ENCODE peak calls at places on chromosomes 6 and 20, in seven cellular contexts. M is mesendoderm, P is mesenchymal stem cell, I is IMR-90, R is neuronal stem cell, S is H1, F is H9. D is an unnamed sample.

GRCh38 chr6:42791706-42792320 is 10.0 kb downstream of the BICRAL start:
- DNase-seq in M (no peak), P (no peak), R (no peak), I (peak; percentile 48), F (no peak), S (no peak), D (peak; percentile 46)

GRCh38 chr20:47466704-47467459 is 34.8 kb upstream of the NCOA3 start:
- DNase-seq in F (no peak), P (no peak), S (no peak), M (no peak), R (no peak), I (no peak), D (peak; percentile 77)

GRCh38 chr20:19260412-19261090 is 48.1 kb downstream of the SLC24A3 start:
- DNase-seq in R (no peak), I (no peak), S (no peak), M (no peak), P (peak; percentile 38), F (no peak), D (no peak)

GRCh38 chr6:83341765-83342164 is 89.1 kb downstream of the ME1 start:
- DNase-seq in I (no peak), P (no peak), S (no peak), R (no peak), M (peak; percentile 10), F (no peak), D (no peak)

GRCh38 chr20:1177680-1178079 is 7.1 kb downstream of the TMEM74B start:
- DNase-seq in F (peak; percentile 80), P (peak; percentile 34), R (no peak), S (peak; percentile 29), I (peak; percentile 3), M (peak; percentile 85), D (peak; percentile 46)

GRCh38 chr6:21135484-21136005 is 458.0 kb upstream of the SOX4 start:
- DNase-seq in P (no peak), I (no peak), F (no peak), M (no peak), S (no peak), R (no peak), D (no peak)

GRCh38 chr20:50292324-50293243 is 102.0 kb downstream of the CEBPB start:
- DNase-seq in M (peak; percentile 86), F (peak; percentile 58), S (no peak), I (peak; percentile 99), R (no peak), P (peak; percentile 98), D (peak; percentile 73)

GRCh38 chr20:49821850-49822249 is 9.2 kb downstream of the SLC9A8 start:
- DNase-seq in P (peak; percentile 56), S (no peak), I (peak; percentile 71), M (peak; percentile 42), F (no peak), R (no peak), D (no peak)

GRCh38 chr6:43993881-43994523 is 133.2 kb downstream of the MRPL14 start:
- DNase-seq in M (no peak), S (no peak), I (no peak), F (no peak), R (no peak), P (no peak), D (no peak)

GRCh38 chr6:73262701-73263569 is at the start of gene KHDC1:
- DNase-seq in S (peak; percentile 50), R (peak; percentile 48), I (peak; percentile 54), P (peak; percentile 53), M (peak; percentile 84), F (peak; percentile 73), D (peak; percentile 46)

GRCh38 chr6:55960344-55960743 is 85.0 kb upstream of the BMP5 start:
- DNase-seq in P (no peak), R (no peak), F (no peak), S (no peak), M (no peak), I (no peak), D (no peak)

GRCh38 chr6:1814279-1814678 is 204.6 kb downstream of the FOXC1 start:
- DNase-seq in P (no peak), M (no peak), R (no peak), F (no peak), S (no peak), I (no peak), D (no peak)

GRCh38 chr6:4687989-4688947 is 87.9 kb upstream of the CDYL start:
- DNase-seq in S (no peak), M (no peak), R (no peak), I (peak; percentile 88), P (peak; percentile 91), F (no peak), D (peak; percentile 91)

GRCh38 chr20:43375586-43375985 is 82.1 kb upstream of the SRSF6 start:
- DNase-seq in R (no peak), S (no peak), M (no peak), P (no peak), I (peak; percentile 43), F (no peak), D (no peak)

GRCh38 chr6:88922775-88923548 is 40.5 kb downstream of the RNGTT start:
- DNase-seq in P (peak; percentile 48), I (peak; percentile 8), F (no peak), S (no peak), M (no peak), R (no peak), D (peak; percentile 29)

GRCh38 chr20:63149531-63150207 is 66.3 kb downstream of the YTHDF1 start:
- DNase-seq in P (no peak), R (no peak), F (no peak), I (no peak), M (no peak), S (no peak), D (no peak)

GRCh38 chr20:1943267-1944002 is 48.2 kb downstream of the SIRPA start:
- DNase-seq in P (no peak), R (no peak), F (no peak), S (no peak), I (no peak), M (no peak), D (peak; percentile 43)

GRCh38 chr20:64063389-64064144 is 569 bp downstream of the TCEA2 start:
- DNase-seq in F (no peak), S (no peak), M (no peak), I (no peak), P (no peak), R (no peak), D (no peak)

GRCh38 chr20:10217517-10218410 is 866 bp upstream of the SNAP25 start:
- DNase-seq in F (peak; percentile 81), M (peak; percentile 88), R (peak; percentile 75), I (peak; percentile 96), S (no peak), P (peak; percentile 97), D (peak; percentile 6)

GRCh38 chr20:53937330-53937729 is 133.1 kb downstream of the BCAS1 start:
- DNase-seq in F (no peak), M (no peak), R (no peak), P (no peak), S (no peak), I (no peak), D (no peak)

GRCh38 chr6:112432853-112433252 is 85.7 kb downstream of the RFPL4B start:
- DNase-seq in F (no peak), S (no peak), P (no peak), R (no peak), M (no peak), I (peak; percentile 21), D (no peak)

GRCh38 chr20:40993794-40994540 is 34.7 kb upstream of the TOP1 start:
- DNase-seq in R (no peak), F (no peak), I (peak; percentile 57), M (no peak), S (no peak), P (no peak), D (no peak)

GRCh38 chr20:16709017-16709416 is 20.8 kb upstream of the SNRPB2 start:
- DNase-seq in P (no peak), F (no peak), I (no peak), S (no peak), R (no peak), M (no peak), D (no peak)

GRCh38 chr6:91562955-91563354 is 976.1 kb upstream of the MAP3K7 start:
- DNase-seq in I (peak; percentile 19), P (no peak), R (no peak), S (no peak), F (no peak), M (no peak), D (no peak)

GRCh38 chr20:34558320-34559202 is at the start of gene MAP1LC3A:
- DNase-seq in R (peak; percentile 91), F (peak; percentile 95), M (peak; percentile 96), P (peak; percentile 97), S (peak; percentile 46), I (peak; percentile 95), D (peak; percentile 97)

GRCh38 chr6:134272365-134272764 is 45.5 kb downstream of the SGK1 start:
- DNase-seq in S (no peak), M (no peak), R (no peak), P (no peak), I (no peak), F (no peak), D (no peak)
- H4K8ac ChIP-seq in S (no peak overlapping the region), M (no peak overlapping the region), R (no peak overlapping the region), P (no peak overlapping the region), I (no peak overlapping the region), F (no peak overlapping the region), D (no peak overlapping the region)

DNA sequence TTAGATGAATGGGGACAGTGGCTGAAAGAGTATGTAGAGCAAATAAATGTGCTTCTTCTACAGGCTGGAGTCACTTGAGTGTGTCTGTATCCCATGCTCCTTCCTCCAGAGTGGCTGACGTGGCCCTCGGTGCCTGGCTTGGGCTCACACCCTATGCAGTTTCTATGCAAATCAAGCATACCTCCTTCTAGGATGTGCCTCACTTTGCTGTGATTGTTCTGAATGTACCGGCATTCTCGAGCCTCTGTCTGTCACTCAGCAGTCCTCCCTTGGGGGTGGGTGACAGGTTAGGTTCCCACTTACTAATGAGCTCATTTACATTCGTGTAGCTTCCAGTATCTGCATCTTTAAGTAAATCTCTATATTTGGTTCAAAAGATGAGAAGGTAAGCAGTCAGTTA is 55.1 kb upstream of the HDDC2 start:
- DNase-seq in F (peak; percentile 36), S (no peak), R (no peak), P (no peak), I (no peak), M (peak; percentile 70), D (no peak)
- H4K8ac ChIP-seq in F (no peak overlapping the region), S (no peak overlapping the region), R (no peak overlapping the region), P (no peak overlapping the region), I (no peak overlapping the region), M (no peak overlapping the region), D (no peak overlapping the region)

DNA sequence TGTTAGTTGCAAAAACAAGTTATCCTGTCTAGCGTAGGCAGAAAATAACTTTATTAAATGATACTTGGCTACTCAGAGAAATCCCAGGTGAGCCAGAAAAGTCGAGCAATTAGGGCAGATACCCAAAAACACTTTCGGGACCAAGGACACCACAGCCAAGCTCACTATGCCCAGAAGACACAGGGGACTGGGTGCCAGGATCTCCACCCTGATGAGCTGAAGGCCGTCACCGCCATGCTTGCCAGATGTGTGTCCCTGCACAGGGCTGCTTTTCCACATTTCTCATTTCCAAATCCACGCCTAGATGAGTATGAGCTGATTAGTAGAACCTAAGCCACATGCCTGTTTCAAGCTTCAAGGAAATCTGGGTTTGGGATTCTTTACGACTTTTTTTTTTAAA is 214.0 kb upstream of the SMLR1 start:
- DNase-seq in P (no peak), F (no peak), M (no peak), I (no peak), S (no peak), R (no peak), D (no peak)
- H4K8ac ChIP-seq in P (no peak overlapping the region), F (no peak overlapping the region), M (no peak overlapping the region), I (no peak overlapping the region), S (no peak overlapping the region), R (no peak overlapping the region), D (no peak overlapping the region)

DNA sequence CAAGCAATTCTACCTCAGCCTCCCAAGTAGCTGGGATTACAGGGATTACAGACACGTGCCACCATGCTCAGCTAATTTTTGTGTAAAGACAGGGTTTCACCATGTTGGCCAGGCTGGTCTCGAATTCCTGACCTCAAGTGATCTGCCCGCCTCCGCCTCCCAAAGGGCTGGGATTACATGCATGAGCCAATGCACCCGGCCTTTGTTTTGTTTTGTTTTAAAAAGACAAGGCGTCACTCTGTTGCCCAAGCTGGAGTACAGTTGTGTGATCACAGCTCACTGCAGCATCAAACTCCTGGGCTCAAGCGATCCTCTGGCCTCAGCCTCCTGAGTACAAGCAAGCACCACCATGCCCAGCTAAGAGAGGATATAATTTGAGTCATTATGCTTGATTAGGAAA is 5.4 kb downstream of the SERINC3 start:
- DNase-seq in I (no peak), P (no peak), M (no peak), S (no peak), R (no peak), F (no peak), D (no peak)
- H4K8ac ChIP-seq in I (no peak overlapping the region), P (no peak overlapping the region), M (no peak overlapping the region), S (no peak overlapping the region), R (no peak overlapping the region), F (no peak overlapping the region), D (no peak overlapping the region)